ENCODE peak calls at places on chromosomes 1 and 21, in six cellular contexts. One of them, this sample, is unnamed.

GRCh38 chr1:30906631-30907389 is 1.7 kb downstream of the SDC3 start:
- DNase-seq in cardiac muscle cell: no peak
- DNase-seq in fibroblast of mammary gland: no peak
- DNase-seq in psoas muscle: no peak
- DNase-seq in HCT116: no peak
- DNase-seq in fibroblast of the aortic adventitia: no peak
- DNase-seq in this sample: no peak

GRCh38 chr1:206729507-206729906 is 41.1 kb upstream of the IL19 start:
- DNase-seq in HCT116: no peak
- DNase-seq in cardiac muscle cell: no peak
- DNase-seq in psoas muscle: no peak
- DNase-seq in fibroblast of mammary gland: no peak
- DNase-seq in fibroblast of the aortic adventitia: no peak
- DNase-seq in this sample: no peak

GRCh38 chr1:170402451-170403311 is 129.3 kb upstream of the GORAB start:
- DNase-seq in cardiac muscle cell: no peak
- DNase-seq in HCT116: no peak
- DNase-seq in fibroblast of mammary gland: peak
- DNase-seq in psoas muscle: no peak
- DNase-seq in fibroblast of the aortic adventitia: peak
- DNase-seq in this sample: no peak

GRCh38 chr1:202798792-202799331 is 9.4 kb downstream of the KDM5B start:
- DNase-seq in HCT116: no peak
- DNase-seq in cardiac muscle cell: no peak
- DNase-seq in fibroblast of mammary gland: no peak
- DNase-seq in fibroblast of the aortic adventitia: no peak
- DNase-seq in psoas muscle: no peak
- DNase-seq in this sample: no peak

GRCh38 chr1:221478050-221478949 is 263.6 kb downstream of the DUSP10 start:
- DNase-seq in fibroblast of mammary gland: peak
- DNase-seq in fibroblast of the aortic adventitia: peak
- DNase-seq in cardiac muscle cell: peak
- DNase-seq in psoas muscle: peak
- DNase-seq in HCT116: peak
- DNase-seq in this sample: peak

GRCh38 chr1:202958544-202959275 is 598 bp upstream of the ADIPOR1 start:
- DNase-seq in HCT116: no peak
- DNase-seq in fibroblast of mammary gland: no peak
- DNase-seq in cardiac muscle cell: no peak
- DNase-seq in psoas muscle: no peak
- DNase-seq in fibroblast of the aortic adventitia: no peak
- DNase-seq in this sample: no peak

GRCh38 chr1:172843444-172843843 is 184.5 kb downstream of the FASLG start:
- DNase-seq in HCT116: no peak
- DNase-seq in fibroblast of the aortic adventitia: no peak
- DNase-seq in fibroblast of mammary gland: no peak
- DNase-seq in cardiac muscle cell: no peak
- DNase-seq in psoas muscle: no peak
- DNase-seq in this sample: no peak

GRCh38 chr21:14120091-14120734 is 90.5 kb downstream of the LIPI start:
- DNase-seq in psoas muscle: no peak
- DNase-seq in fibroblast of mammary gland: peak
- DNase-seq in fibroblast of the aortic adventitia: no peak
- DNase-seq in cardiac muscle cell: peak
- DNase-seq in HCT116: no peak
- DNase-seq in this sample: peak

GRCh38 chr21:17264182-17264581 is 248.7 kb upstream of the CXADR start:
- DNase-seq in psoas muscle: no peak
- DNase-seq in cardiac muscle cell: no peak
- DNase-seq in fibroblast of the aortic adventitia: no peak
- DNase-seq in fibroblast of mammary gland: no peak
- DNase-seq in HCT116: no peak
- DNase-seq in this sample: no peak

GRCh38 chr1:20698195-20698910 is 19.5 kb downstream of the KIF17 start:
- DNase-seq in cardiac muscle cell: no peak
- DNase-seq in psoas muscle: no peak
- DNase-seq in HCT116: no peak
- DNase-seq in fibroblast of the aortic adventitia: peak
- DNase-seq in fibroblast of mammary gland: peak
- DNase-seq in this sample: no peak

GRCh38 chr1:70134148-70134547 is 71.2 kb downstream of the LRRC40 start:
- DNase-seq in fibroblast of the aortic adventitia: no peak
- DNase-seq in HCT116: no peak
- DNase-seq in cardiac muscle cell: no peak
- DNase-seq in fibroblast of mammary gland: no peak
- DNase-seq in psoas muscle: peak
- DNase-seq in this sample: no peak

GRCh38 chr1:209207701-209208286 is 375.7 kb upstream of the CAMK1G start:
- DNase-seq in psoas muscle: peak
- DNase-seq in fibroblast of mammary gland: peak
- DNase-seq in cardiac muscle cell: peak
- DNase-seq in HCT116: no peak
- DNase-seq in fibroblast of the aortic adventitia: peak
- DNase-seq in this sample: peak

GRCh38 chr1:168767885-168768584 is 39.0 kb upstream of the DPT start:
- DNase-seq in psoas muscle: no peak
- DNase-seq in HCT116: no peak
- DNase-seq in fibroblast of mammary gland: peak
- DNase-seq in cardiac muscle cell: peak
- DNase-seq in fibroblast of the aortic adventitia: peak
- DNase-seq in this sample: no peak

GRCh38 chr1:51877434-51878306 is 857 bp downstream of the NRDC start:
- DNase-seq in HCT116: no peak
- DNase-seq in psoas muscle: no peak
- DNase-seq in fibroblast of the aortic adventitia: peak
- DNase-seq in fibroblast of mammary gland: peak
- DNase-seq in cardiac muscle cell: peak
- DNase-seq in this sample: no peak

GRCh38 chr1:84913025-84913892 is 20.3 kb upstream of the LPAR3 start:
- DNase-seq in psoas muscle: no peak
- DNase-seq in fibroblast of mammary gland: peak
- DNase-seq in fibroblast of the aortic adventitia: peak
- DNase-seq in HCT116: no peak
- DNase-seq in cardiac muscle cell: no peak
- DNase-seq in this sample: peak

GRCh38 chr21:32645261-32646182 is 33.3 kb upstream of the CFAP298 start:
- DNase-seq in psoas muscle: no peak
- DNase-seq in fibroblast of mammary gland: no peak
- DNase-seq in cardiac muscle cell: peak
- DNase-seq in fibroblast of the aortic adventitia: no peak
- DNase-seq in HCT116: no peak
- DNase-seq in this sample: no peak

GRCh38 chr21:44618909-44619308 is 7.0 kb downstream of the KRTAP10-8 start:
- DNase-seq in psoas muscle: no peak
- DNase-seq in cardiac muscle cell: no peak
- DNase-seq in fibroblast of mammary gland: no peak
- DNase-seq in fibroblast of the aortic adventitia: no peak
- DNase-seq in HCT116: no peak
- DNase-seq in this sample: no peak

GRCh38 chr21:25862112-25862511 is 127.3 kb downstream of the GABPA start:
- DNase-seq in fibroblast of the aortic adventitia: no peak
- DNase-seq in cardiac muscle cell: no peak
- DNase-seq in psoas muscle: no peak
- DNase-seq in fibroblast of mammary gland: no peak
- DNase-seq in HCT116: no peak
- DNase-seq in this sample: no peak

GRCh38 chr1:116284819-116285390 is 88.1 kb upstream of the ATP1A1 start:
- DNase-seq in HCT116: no peak
- DNase-seq in psoas muscle: peak
- DNase-seq in cardiac muscle cell: no peak
- DNase-seq in fibroblast of the aortic adventitia: no peak
- DNase-seq in fibroblast of mammary gland: no peak
- DNase-seq in this sample: no peak

GRCh38 chr1:241627453-241628329 is 12.5 kb downstream of the CHML start:
- DNase-seq in cardiac muscle cell: peak
- DNase-seq in HCT116: peak
- DNase-seq in fibroblast of mammary gland: peak
- DNase-seq in fibroblast of the aortic adventitia: peak
- DNase-seq in psoas muscle: no peak
- DNase-seq in this sample: peak

GRCh38 chr1:29117381-29117780 is 6.3 kb downstream of the TMEM200B start:
- DNase-seq in fibroblast of the aortic adventitia: no peak
- DNase-seq in fibroblast of mammary gland: peak
- DNase-seq in psoas muscle: no peak
- DNase-seq in HCT116: no peak
- DNase-seq in cardiac muscle cell: no peak
- DNase-seq in this sample: no peak
- TF ChIP-seq CTCF in fibroblast of the aortic adventitia: peak
- TF ChIP-seq CTCF in fibroblast of mammary gland: peak
- TF ChIP-seq CTCF in psoas muscle: peak
- TF ChIP-seq CTCF in HCT116: peak
- TF ChIP-seq CTCF in cardiac muscle cell: peak
- TF ChIP-seq CTCF in this sample: no peak

GRCh38 chr1:93716163-93716562 is 34.5 kb upstream of the BCAR3 start:
- DNase-seq in HCT116: no peak
- DNase-seq in fibroblast of mammary gland: no peak
- DNase-seq in psoas muscle: no peak
- DNase-seq in cardiac muscle cell: no peak
- DNase-seq in fibroblast of the aortic adventitia: no peak
- DNase-seq in this sample: no peak

GRCh38 chr1:93713247-93713764 is 31.7 kb upstream of the BCAR3 start:
- DNase-seq in HCT116: no peak
- DNase-seq in fibroblast of the aortic adventitia: no peak
- DNase-seq in cardiac muscle cell: no peak
- DNase-seq in fibroblast of mammary gland: no peak
- DNase-seq in psoas muscle: no peak
- DNase-seq in this sample: no peak

GRCh38 chr1:93712741-93713140 is 31.1 kb upstream of the BCAR3 start:
- DNase-seq in psoas muscle: no peak
- DNase-seq in fibroblast of the aortic adventitia: no peak
- DNase-seq in HCT116: no peak
- DNase-seq in cardiac muscle cell: no peak
- DNase-seq in fibroblast of mammary gland: no peak
- DNase-seq in this sample: no peak

GRCh38 chr1:93715529-93716126 is 34.0 kb upstream of the BCAR3 start:
- DNase-seq in cardiac muscle cell: peak
- DNase-seq in HCT116: no peak
- DNase-seq in psoas muscle: no peak
- DNase-seq in fibroblast of mammary gland: no peak
- DNase-seq in fibroblast of the aortic adventitia: no peak
- DNase-seq in this sample: no peak

DNA sequence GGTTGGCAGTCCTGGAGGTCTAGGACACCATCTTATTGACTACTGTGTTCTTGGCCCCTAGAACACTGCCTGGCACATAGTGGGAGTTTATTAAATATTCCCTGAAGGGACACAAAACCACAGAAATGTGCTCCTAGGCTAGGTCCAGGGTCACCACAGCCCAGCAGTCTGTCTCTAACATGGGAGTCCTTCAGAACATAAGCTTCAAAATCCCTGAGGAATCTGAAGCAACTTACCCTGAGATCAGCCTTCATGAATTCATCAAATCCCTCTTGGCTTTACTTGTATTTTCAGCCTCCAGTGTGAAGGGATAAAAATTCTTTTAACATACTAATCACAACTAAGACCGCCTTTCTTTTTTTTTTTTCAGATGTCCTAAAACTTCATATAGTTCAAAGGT is 32.7 kb upstream of the BCAR3 start:
- DNase-seq in HCT116: no peak
- DNase-seq in cardiac muscle cell: no peak
- DNase-seq in psoas muscle: no peak
- DNase-seq in fibroblast of mammary gland: no peak
- DNase-seq in fibroblast of the aortic adventitia: no peak
- DNase-seq in this sample: no peak
- TF ChIP-seq CTCF in HCT116: no peak
- TF ChIP-seq CTCF in cardiac muscle cell: no peak
- TF ChIP-seq CTCF in psoas muscle: no peak
- TF ChIP-seq CTCF in fibroblast of mammary gland: no peak
- TF ChIP-seq CTCF in fibroblast of the aortic adventitia: no peak
- TF ChIP-seq CTCF in this sample: no peak

DNA sequence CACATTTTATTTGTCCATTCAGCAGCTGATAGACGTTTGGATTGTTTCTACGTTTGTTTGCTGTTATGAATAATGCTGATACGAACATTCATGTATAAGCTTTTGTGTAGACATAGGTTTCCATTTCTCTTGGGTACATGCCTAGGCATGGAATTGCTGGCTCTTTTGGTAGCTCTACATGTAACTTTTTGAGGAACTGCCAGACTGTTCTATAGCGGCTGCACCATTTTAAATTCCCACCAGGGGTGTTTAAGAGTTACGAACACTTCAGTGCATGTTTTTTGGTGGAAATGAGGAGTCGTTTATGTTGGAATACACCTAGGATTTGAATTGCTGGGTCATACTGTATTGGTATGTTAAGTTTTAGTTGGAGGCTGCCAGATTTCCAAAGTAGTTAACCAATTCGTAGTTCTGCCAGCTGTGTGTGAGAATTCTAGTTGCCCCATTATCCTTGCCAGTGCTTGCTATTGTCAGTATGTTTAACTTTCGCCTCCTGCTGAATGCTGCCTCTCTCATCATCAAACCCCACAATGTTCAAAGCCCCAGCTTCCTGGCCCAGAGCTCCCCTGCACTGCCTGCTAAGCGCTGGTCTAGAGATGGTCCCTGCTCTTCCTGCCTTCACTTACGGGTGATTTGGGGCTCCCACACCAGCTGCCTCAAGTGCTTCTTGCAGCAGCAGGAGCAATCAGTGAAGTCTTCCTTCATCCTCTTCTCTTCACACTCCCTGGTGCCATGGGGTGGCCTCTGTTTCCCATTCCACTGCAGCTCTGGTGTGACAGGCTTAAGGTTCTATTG is 81.0 kb downstream of the MAN1C1 start:
- DNase-seq in HCT116: no peak
- DNase-seq in fibroblast of the aortic adventitia: no peak
- DNase-seq in cardiac muscle cell: no peak
- DNase-seq in psoas muscle: no peak
- DNase-seq in fibroblast of mammary gland: no peak
- DNase-seq in this sample: no peak
- TF ChIP-seq CTCF in HCT116: no peak
- TF ChIP-seq CTCF in fibroblast of the aortic adventitia: no peak
- TF ChIP-seq CTCF in cardiac muscle cell: no peak
- TF ChIP-seq CTCF in psoas muscle: no peak
- TF ChIP-seq CTCF in fibroblast of mammary gland: no peak
- TF ChIP-seq CTCF in this sample: no peak

DNA sequence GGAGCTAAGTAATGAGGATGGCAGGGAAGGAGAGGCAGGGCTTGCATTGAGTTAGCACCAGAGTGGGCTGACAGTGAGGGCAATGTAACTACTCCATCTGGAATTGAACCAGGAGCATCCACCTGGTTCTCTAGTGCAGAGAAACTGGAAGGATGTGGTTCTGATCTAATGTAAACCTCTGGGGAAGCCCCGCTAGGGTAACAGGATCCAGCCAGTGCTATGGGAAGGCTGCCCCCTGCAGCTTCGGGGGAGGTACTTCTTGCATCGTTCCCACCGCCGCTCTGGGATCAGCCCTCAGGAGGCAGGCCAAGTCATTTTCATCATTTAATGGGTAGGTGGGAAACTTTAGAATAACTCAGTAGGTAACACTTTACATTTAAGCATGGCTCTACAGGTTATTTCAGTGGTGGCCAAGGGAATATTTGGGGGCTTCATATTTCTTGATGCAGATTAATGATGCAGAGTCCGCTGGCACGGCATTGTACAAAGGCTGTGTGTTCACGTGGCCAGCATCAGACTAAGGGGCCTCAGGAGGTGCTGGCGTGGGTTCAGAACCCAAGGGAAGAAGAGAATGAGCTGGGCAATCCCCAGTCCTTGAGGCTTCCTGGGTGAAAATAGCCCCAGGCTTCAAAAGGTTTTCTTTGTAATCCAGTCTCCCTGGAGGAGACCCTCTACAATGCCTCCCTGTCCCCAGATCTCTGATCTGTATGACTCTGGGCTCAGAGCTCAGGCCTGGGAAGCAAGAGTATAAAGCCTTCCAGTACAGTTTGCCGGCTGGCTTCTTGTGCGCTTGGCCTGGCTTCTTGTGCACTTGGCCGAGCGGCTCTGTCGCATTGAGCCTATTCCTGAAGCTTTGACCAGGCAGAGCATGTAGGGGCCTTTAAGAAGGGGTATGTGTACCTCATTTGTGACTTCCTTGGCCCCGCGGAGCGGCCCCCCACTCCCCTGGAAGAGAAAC is 26.4 kb upstream of the KAZN start:
- DNase-seq in fibroblast of the aortic adventitia: peak
- DNase-seq in fibroblast of mammary gland: peak
- DNase-seq in cardiac muscle cell: no peak
- DNase-seq in psoas muscle: no peak
- DNase-seq in HCT116: no peak
- DNase-seq in this sample: peak
- TF ChIP-seq CTCF in fibroblast of the aortic adventitia: peak
- TF ChIP-seq CTCF in fibroblast of mammary gland: peak
- TF ChIP-seq CTCF in cardiac muscle cell: peak
- TF ChIP-seq CTCF in psoas muscle: no peak
- TF ChIP-seq CTCF in HCT116: peak
- TF ChIP-seq CTCF in this sample: peak